ENCODE peak calls at places on chromosomes 12 and 14, in five cellular contexts. One of them, this sample, is unnamed.

GRCh38 chr12:462936-463705 is 3.4 kb downstream of the B4GALNT3 start:
- DNase-seq in ecto neural progenitor cell: no peak
- DNase-seq in fibroblast of pulmonary artery: no peak
- DNase-seq in T-helper 1 cell: no peak
- DNase-seq in activated naive CD4-positive, alpha-beta T cell: no peak
- DNase-seq in this sample: no peak

GRCh38 chr12:25241171-25242020 is 9.3 kb downstream of the KRAS start:
- DNase-seq in T-helper 1 cell: peak
- DNase-seq in activated naive CD4-positive, alpha-beta T cell: no peak
- DNase-seq in ecto neural progenitor cell: no peak
- DNase-seq in fibroblast of pulmonary artery: peak
- DNase-seq in this sample: no peak

GRCh38 chr14:104977681-104978647 is at the start of gene AHNAK2:
- DNase-seq in T-helper 1 cell: peak
- DNase-seq in activated naive CD4-positive, alpha-beta T cell: peak
- DNase-seq in fibroblast of pulmonary artery: peak
- DNase-seq in ecto neural progenitor cell: peak
- DNase-seq in this sample: peak

GRCh38 chr14:21868442-21869046 is 194.9 kb upstream of the OR4E1 start:
- DNase-seq in ecto neural progenitor cell: peak
- DNase-seq in fibroblast of pulmonary artery: peak
- DNase-seq in activated naive CD4-positive, alpha-beta T cell: peak
- DNase-seq in T-helper 1 cell: peak
- DNase-seq in this sample: peak

GRCh38 chr12:23631991-23632390 is 317.5 kb downstream of the SOX5 start:
- DNase-seq in fibroblast of pulmonary artery: no peak
- DNase-seq in ecto neural progenitor cell: no peak
- DNase-seq in T-helper 1 cell: no peak
- DNase-seq in activated naive CD4-positive, alpha-beta T cell: no peak
- DNase-seq in this sample: no peak

GRCh38 chr14:58540693-58541092 is 97.1 kb upstream of the DACT1 start:
- DNase-seq in activated naive CD4-positive, alpha-beta T cell: no peak
- DNase-seq in T-helper 1 cell: no peak
- DNase-seq in fibroblast of pulmonary artery: no peak
- DNase-seq in ecto neural progenitor cell: no peak
- DNase-seq in this sample: no peak

GRCh38 chr12:91986084-91986483 is 159.6 kb downstream of the BTG1 start:
- DNase-seq in activated naive CD4-positive, alpha-beta T cell: no peak
- DNase-seq in fibroblast of pulmonary artery: no peak
- DNase-seq in ecto neural progenitor cell: no peak
- DNase-seq in T-helper 1 cell: no peak
- DNase-seq in this sample: no peak

GRCh38 chr14:85528080-85528881 is 1.7 kb upstream of the FLRT2 start:
- DNase-seq in activated naive CD4-positive, alpha-beta T cell: no peak
- DNase-seq in T-helper 1 cell: no peak
- DNase-seq in ecto neural progenitor cell: peak
- DNase-seq in fibroblast of pulmonary artery: peak
- DNase-seq in this sample: peak

GRCh38 chr12:53999596-54000104 is 311 bp upstream of the HOXC9 start:
- DNase-seq in T-helper 1 cell: no peak
- DNase-seq in ecto neural progenitor cell: no peak
- DNase-seq in activated naive CD4-positive, alpha-beta T cell: no peak
- DNase-seq in fibroblast of pulmonary artery: peak
- DNase-seq in this sample: no peak

GRCh38 chr12:128843538-128843937 is 9.7 kb upstream of the GLT1D1 start:
- DNase-seq in fibroblast of pulmonary artery: no peak
- DNase-seq in ecto neural progenitor cell: no peak
- DNase-seq in activated naive CD4-positive, alpha-beta T cell: no peak
- DNase-seq in T-helper 1 cell: no peak
- DNase-seq in this sample: no peak

GRCh38 chr12:57452937-57453509 is 2.1 kb upstream of the INHBE start:
- DNase-seq in fibroblast of pulmonary artery: peak
- DNase-seq in activated naive CD4-positive, alpha-beta T cell: peak
- DNase-seq in T-helper 1 cell: peak
- DNase-seq in ecto neural progenitor cell: peak
- DNase-seq in this sample: peak

GRCh38 chr14:24861083-24861630 is 188.8 kb downstream of the STXBP6 start:
- DNase-seq in activated naive CD4-positive, alpha-beta T cell: no peak
- DNase-seq in ecto neural progenitor cell: no peak
- DNase-seq in T-helper 1 cell: no peak
- DNase-seq in fibroblast of pulmonary artery: peak
- DNase-seq in this sample: no peak

GRCh38 chr12:45122776-45123380 is 72.0 kb upstream of the DBX2 start:
- DNase-seq in T-helper 1 cell: no peak
- DNase-seq in ecto neural progenitor cell: no peak
- DNase-seq in activated naive CD4-positive, alpha-beta T cell: no peak
- DNase-seq in fibroblast of pulmonary artery: peak
- DNase-seq in this sample: no peak

GRCh38 chr14:51453869-51454268 is 197.8 kb upstream of the FRMD6 start:
- DNase-seq in activated naive CD4-positive, alpha-beta T cell: no peak
- DNase-seq in T-helper 1 cell: no peak
- DNase-seq in ecto neural progenitor cell: no peak
- DNase-seq in fibroblast of pulmonary artery: no peak
- DNase-seq in this sample: no peak

GRCh38 chr12:123064885-123065619 is 84.6 kb downstream of the ARL6IP4 start:
- DNase-seq in fibroblast of pulmonary artery: no peak
- DNase-seq in T-helper 1 cell: no peak
- DNase-seq in ecto neural progenitor cell: no peak
- DNase-seq in activated naive CD4-positive, alpha-beta T cell: no peak
- DNase-seq in this sample: no peak

GRCh38 chr12:13044859-13045384 is 741 bp downstream of the FAM234B start:
- DNase-seq in ecto neural progenitor cell: peak
- DNase-seq in fibroblast of pulmonary artery: no peak
- DNase-seq in T-helper 1 cell: no peak
- DNase-seq in activated naive CD4-positive, alpha-beta T cell: no peak
- DNase-seq in this sample: no peak

GRCh38 chr14:102008891-102009290 is 44.5 kb downstream of the DYNC1H1 start:
- DNase-seq in fibroblast of pulmonary artery: no peak
- DNase-seq in ecto neural progenitor cell: no peak
- DNase-seq in activated naive CD4-positive, alpha-beta T cell: no peak
- DNase-seq in T-helper 1 cell: no peak
- DNase-seq in this sample: no peak

GRCh38 chr14:95482967-95483842 is 33.2 kb downstream of the SYNE3 start:
- DNase-seq in activated naive CD4-positive, alpha-beta T cell: no peak
- DNase-seq in fibroblast of pulmonary artery: peak
- DNase-seq in T-helper 1 cell: no peak
- DNase-seq in ecto neural progenitor cell: no peak
- DNase-seq in this sample: no peak

GRCh38 chr14:58428011-58428807 is 690 bp downstream of the KIAA0586 start:
- DNase-seq in fibroblast of pulmonary artery: peak
- DNase-seq in activated naive CD4-positive, alpha-beta T cell: no peak
- DNase-seq in T-helper 1 cell: no peak
- DNase-seq in ecto neural progenitor cell: no peak
- DNase-seq in this sample: no peak

GRCh38 chr12:50529345-50529744 is 24.6 kb downstream of the DIP2B start:
- DNase-seq in T-helper 1 cell: no peak
- DNase-seq in fibroblast of pulmonary artery: no peak
- DNase-seq in ecto neural progenitor cell: no peak
- DNase-seq in activated naive CD4-positive, alpha-beta T cell: no peak
- DNase-seq in this sample: no peak

GRCh38 chr12:27243006-27243405 is 1.1 kb upstream of the STK38L start:
- DNase-seq in ecto neural progenitor cell: no peak
- DNase-seq in T-helper 1 cell: no peak
- DNase-seq in fibroblast of pulmonary artery: no peak
- DNase-seq in activated naive CD4-positive, alpha-beta T cell: no peak
- DNase-seq in this sample: no peak

GRCh38 chr12:128823216-128823915 is 392 bp downstream of the SLC15A4 start:
- DNase-seq in T-helper 1 cell: no peak
- DNase-seq in activated naive CD4-positive, alpha-beta T cell: no peak
- DNase-seq in ecto neural progenitor cell: peak
- DNase-seq in fibroblast of pulmonary artery: no peak
- DNase-seq in this sample: peak

GRCh38 chr12:116633515-116633914 is 74.3 kb downstream of the MAP1LC3B2 start:
- DNase-seq in ecto neural progenitor cell: no peak
- DNase-seq in T-helper 1 cell: no peak
- DNase-seq in fibroblast of pulmonary artery: no peak
- DNase-seq in activated naive CD4-positive, alpha-beta T cell: no peak
- DNase-seq in this sample: no peak

GRCh38 chr12:96045566-96045965 is 10.2 kb upstream of the LTA4H start:
- DNase-seq in activated naive CD4-positive, alpha-beta T cell: no peak
- DNase-seq in fibroblast of pulmonary artery: no peak
- DNase-seq in T-helper 1 cell: no peak
- DNase-seq in ecto neural progenitor cell: no peak
- DNase-seq in this sample: no peak

GRCh38 chr14:95959317-95959716 is 79.8 kb upstream of the C14orf132 start:
- DNase-seq in activated naive CD4-positive, alpha-beta T cell: no peak
- DNase-seq in ecto neural progenitor cell: no peak
- DNase-seq in T-helper 1 cell: no peak
- DNase-seq in fibroblast of pulmonary artery: no peak
- DNase-seq in this sample: no peak

GRCh38 chr14:47332939-47333338 is 342.5 kb downstream of the MDGA2 start:
- DNase-seq in T-helper 1 cell: no peak
- DNase-seq in ecto neural progenitor cell: no peak
- DNase-seq in fibroblast of pulmonary artery: no peak
- DNase-seq in activated naive CD4-positive, alpha-beta T cell: no peak
- DNase-seq in this sample: no peak

GRCh38 chr12:71627438-71628002 is 36.1 kb downstream of the ZFC3H1 start:
- DNase-seq in activated naive CD4-positive, alpha-beta T cell: no peak
- DNase-seq in T-helper 1 cell: no peak
- DNase-seq in fibroblast of pulmonary artery: no peak
- DNase-seq in ecto neural progenitor cell: no peak
- DNase-seq in this sample: no peak

This sample was measured in H9.